ENCODE peak calls at places on chromosome 15, in five cellular contexts. X, O, Q, C and Z are unnamed samples.

GRCh38 chr15:38844683-38845195 is 280.1 kb upstream of the RASGRP1 start:
- DNase-seq in X (no peak), O (no peak), Q (no peak), C (no peak), Z (no peak)

GRCh38 chr15:60442763-60443162 is 36.2 kb downstream of the ICE2 start:
- DNase-seq in X (no peak), O (no peak), Q (no peak), C (no peak), Z (no peak)

GRCh38 chr15:31325432-31325975 is 1.1 kb upstream of the KLF13 start:
- DNase-seq in X (peak), O (peak), Q (peak), C (peak), Z (peak)

GRCh38 chr15:75043509-75044257 is 20.3 kb downstream of the PPCDC start:
- DNase-seq in X (peak), O (peak), Q (peak), C (peak), Z (peak)

GRCh38 chr15:47505712-47506542 is 211.4 kb upstream of the SEMA6D start:
- DNase-seq in X (no peak), O (no peak), Q (no peak), C (peak), Z (no peak)

GRCh38 chr15:72227720-72228119 is 3.3 kb downstream of the PKM start:
- DNase-seq in X (no peak), O (no peak), Q (no peak), C (no peak), Z (no peak)

GRCh38 chr15:72599855-72600464 is 54.5 kb upstream of the GOLGA6B start:
- DNase-seq in X (peak), O (no peak), Q (no peak), C (no peak), Z (no peak)

GRCh38 chr15:82113116-82113715 is 67.4 kb upstream of the MEX3B start:
- DNase-seq in X (no peak), O (no peak), Q (no peak), C (no peak), Z (no peak)

GRCh38 chr15:25051399-25052154 is 96.8 kb downstream of the SNRPN start:
- DNase-seq in X (no peak), O (no peak), Q (no peak), C (peak), Z (no peak)

GRCh38 chr15:48634934-48635333 is 10.6 kb downstream of the FBN1 start:
- DNase-seq in X (no peak), O (no peak), Q (no peak), C (no peak), Z (no peak)

GRCh38 chr15:81296218-81296617 is 27.7 kb downstream of the STARD5 start:
- DNase-seq in X (no peak), O (no peak), Q (peak), C (no peak), Z (no peak)

GRCh38 chr15:34241376-34242350 is 16.8 kb downstream of the EMC4 start:
- DNase-seq in X (peak), O (no peak), Q (peak), C (no peak), Z (no peak)

GRCh38 chr15:91589360-91589759 is 264.1 kb upstream of the SLCO3A1 start:
- DNase-seq in X (no peak), O (no peak), Q (no peak), C (no peak), Z (no peak)

GRCh38 chr15:45796433-45796832 is 161.6 kb downstream of the SQOR start:
- DNase-seq in X (no peak), O (no peak), Q (peak), C (no peak), Z (no peak)

GRCh38 chr15:64697911-64698369 is 77.4 kb downstream of the RBPMS2 start:
- DNase-seq in X (no peak), O (no peak), Q (no peak), C (no peak), Z (no peak)

GRCh38 chr15:23074684-23075083 is 35.3 kb upstream of the TUBGCP5 start:
- DNase-seq in X (no peak), O (no peak), Q (no peak), C (no peak), Z (no peak)

GRCh38 chr15:29859981-29860745 is 37.9 kb upstream of the TJP1 start:
- DNase-seq in X (no peak), O (no peak), Q (no peak), C (no peak), Z (no peak)

GRCh38 chr15:67178569-67179210 is 75.8 kb downstream of the AAGAB start:
- DNase-seq in X (peak), O (no peak), Q (no peak), C (no peak), Z (peak)

GRCh38 chr15:42457445-42458442 is 33.2 kb downstream of the ZNF106 start:
- DNase-seq in X (no peak), O (peak), Q (peak), C (peak), Z (peak)

GRCh38 chr15:75030023-75030413 is 6.6 kb downstream of the PPCDC start:
- DNase-seq in X (no peak), O (peak), Q (no peak), C (no peak), Z (no peak)

GRCh38 chr15:37682304-37682703 is 252.1 kb upstream of the TMCO5A start:
- DNase-seq in X (no peak), O (no peak), Q (no peak), C (no peak), Z (no peak)

GRCh38 chr15:58119016-58119415 is 19.2 kb upstream of the AQP9 start:
- DNase-seq in X (no peak), O (no peak), Q (no peak), C (no peak), Z (no peak)

GRCh38 chr15:42081463-42081830 is 12.9 kb downstream of the PLA2G4D start:
- DNase-seq in X (no peak), O (no peak), Q (peak), C (no peak), Z (no peak)

GRCh38 chr15:62782100-62782791 is 260.3 kb upstream of the TPM1 start:
- DNase-seq in X (peak), O (peak), Q (peak), C (no peak), Z (no peak)

GRCh38 chr15:35741395-35741794 is 195.4 kb upstream of the DPH6 start:
- DNase-seq in X (no peak), O (no peak), Q (no peak), C (no peak), Z (no peak)

GRCh38 chr15:89138999-89139612 is 50.9 kb downstream of the ABHD2 start:
- DNase-seq in X (no peak), O (no peak), Q (no peak), C (no peak), Z (no peak)

GRCh38 chr15:62287066-62287857 is 122.2 kb upstream of the C2CD4B start:
- DNase-seq in X (no peak), O (no peak), Q (no peak), C (no peak), Z (no peak)

GRCh38 chr15:95883064-95883463 is 447.4 kb upstream of the NR2F2 start:
- DNase-seq in X (no peak), O (no peak), Q (no peak), C (no peak), Z (no peak)

GRCh38 chr15:63060699-63061098 is 18.2 kb downstream of the TPM1 start:
- DNase-seq in X (no peak), O (no peak), Q (no peak), C (no peak), Z (no peak)

GRCh38 chr15:33028495-33028894 is 166.0 kb downstream of the FMN1 start:
- DNase-seq in X (no peak), O (no peak), Q (no peak), C (no peak), Z (no peak)

GRCh38 chr15:73809728-73810501 is 56.8 kb upstream of the INSYN1 start:
- DNase-seq in X (no peak), O (no peak), Q (no peak), C (no peak), Z (no peak)

GRCh38 chr15:76401285-76401684 is 64.7 kb downstream of the ISL2 start:
- DNase-seq in X (no peak), O (no peak), Q (no peak), C (no peak), Z (no peak)

GRCh38 chr15:73850228-73850627 is 23.1 kb upstream of the TBC1D21 start:
- DNase-seq in X (no peak), O (no peak), Q (no peak), C (no peak), Z (no peak)

GRCh38 chr15:36844453-36845094 is 255.8 kb downstream of the MEIS2 start:
- DNase-seq in X (no peak), O (no peak), Q (no peak), C (no peak), Z (no peak)

GRCh38 chr15:70339551-70340517 is 242.1 kb upstream of the TLE3 start:
- DNase-seq in X (no peak), O (no peak), Q (no peak), C (peak), Z (no peak)

GRCh38 chr15:71362987-71363968 is 248.0 kb downstream of the THSD4 start:
- DNase-seq in X (no peak), O (no peak), Q (no peak), C (no peak), Z (no peak)

GRCh38 chr15:63461230-63461629 is 43.2 kb upstream of the USP3 start:
- DNase-seq in X (no peak), O (no peak), Q (no peak), C (no peak), Z (no peak)

GRCh38 chr15:39922450-39923092 is 2.5 kb upstream of the GPR176 start:
- DNase-seq in X (no peak), O (no peak), Q (no peak), C (no peak), Z (no peak)
- TF ChIP-seq CTCF in X (no peak), O (no peak), Q (no peak), C (no peak), Z (no peak)

GRCh38 chr15:99114511-99115299 is 9.8 kb downstream of the SYNM start:
- DNase-seq in X (no peak), O (no peak), Q (no peak), C (no peak), Z (no peak)
- TF ChIP-seq EP300 in X (no peak), O (no peak), Q (peak), C (peak), Z (peak)

GRCh38 chr15:40936234-40936708 is 7.1 kb downstream of the DLL4 start:
- DNase-seq in X (no peak), O (no peak), Q (no peak), C (no peak), Z (no peak)

GRCh38 chr15:40939909-40940801 is 11.0 kb downstream of the DLL4 start:
- DNase-seq in X (no peak), O (no peak), Q (no peak), C (no peak), Z (no peak)

GRCh38 chr15:40936709-40937666 is 7.8 kb downstream of the DLL4 start:
- DNase-seq in X (no peak), O (no peak), Q (no peak), C (no peak), Z (no peak)

GRCh38 chr15:40938530-40938870 is 9.4 kb downstream of the DLL4 start:
- DNase-seq in X (no peak), O (no peak), Q (no peak), C (no peak), Z (no peak)

DNA sequence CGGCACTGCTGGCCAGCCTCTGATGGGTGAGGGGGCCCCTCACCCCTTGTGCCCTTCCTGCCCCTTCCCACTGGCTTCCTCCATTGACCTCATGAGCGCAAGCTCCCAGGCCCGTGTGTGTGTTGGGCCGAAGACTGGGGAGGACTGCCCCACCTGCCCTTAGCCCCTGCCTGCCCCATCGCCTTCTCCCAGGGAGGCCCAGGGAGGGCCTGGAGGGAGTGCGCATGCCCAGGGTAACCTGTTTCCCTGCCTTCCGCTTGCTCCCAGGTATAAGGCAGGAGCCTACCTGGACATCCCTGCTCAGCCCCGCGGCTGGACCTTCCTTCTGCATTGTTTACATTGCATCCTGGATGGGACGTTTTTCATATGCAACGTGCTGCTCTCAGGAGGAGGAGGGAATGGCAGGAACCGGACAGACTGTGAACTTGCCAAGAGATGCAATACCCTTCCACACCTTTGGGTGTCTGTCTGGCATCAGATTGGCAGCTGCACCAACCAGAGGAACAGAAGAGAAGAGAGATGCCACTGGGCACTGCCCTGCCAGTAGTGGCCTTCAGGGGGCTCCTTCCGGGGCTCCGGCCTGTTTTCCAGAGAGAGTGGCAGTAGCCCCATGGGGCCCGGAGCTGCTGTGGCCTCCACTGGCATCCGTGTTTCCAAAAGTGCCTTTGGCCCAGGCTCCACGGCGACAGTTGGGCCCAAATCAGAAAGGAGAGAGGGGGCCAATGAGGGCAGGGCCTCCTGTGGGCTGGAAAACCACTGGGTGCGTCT is 8.8 kb downstream of the DLL4 start:
- DNase-seq in X (no peak), O (no peak), Q (peak), C (no peak), Z (no peak)
- TF ChIP-seq CTCF in X (peak), O (no peak), Q (peak), C (no peak), Z (peak)

DNA sequence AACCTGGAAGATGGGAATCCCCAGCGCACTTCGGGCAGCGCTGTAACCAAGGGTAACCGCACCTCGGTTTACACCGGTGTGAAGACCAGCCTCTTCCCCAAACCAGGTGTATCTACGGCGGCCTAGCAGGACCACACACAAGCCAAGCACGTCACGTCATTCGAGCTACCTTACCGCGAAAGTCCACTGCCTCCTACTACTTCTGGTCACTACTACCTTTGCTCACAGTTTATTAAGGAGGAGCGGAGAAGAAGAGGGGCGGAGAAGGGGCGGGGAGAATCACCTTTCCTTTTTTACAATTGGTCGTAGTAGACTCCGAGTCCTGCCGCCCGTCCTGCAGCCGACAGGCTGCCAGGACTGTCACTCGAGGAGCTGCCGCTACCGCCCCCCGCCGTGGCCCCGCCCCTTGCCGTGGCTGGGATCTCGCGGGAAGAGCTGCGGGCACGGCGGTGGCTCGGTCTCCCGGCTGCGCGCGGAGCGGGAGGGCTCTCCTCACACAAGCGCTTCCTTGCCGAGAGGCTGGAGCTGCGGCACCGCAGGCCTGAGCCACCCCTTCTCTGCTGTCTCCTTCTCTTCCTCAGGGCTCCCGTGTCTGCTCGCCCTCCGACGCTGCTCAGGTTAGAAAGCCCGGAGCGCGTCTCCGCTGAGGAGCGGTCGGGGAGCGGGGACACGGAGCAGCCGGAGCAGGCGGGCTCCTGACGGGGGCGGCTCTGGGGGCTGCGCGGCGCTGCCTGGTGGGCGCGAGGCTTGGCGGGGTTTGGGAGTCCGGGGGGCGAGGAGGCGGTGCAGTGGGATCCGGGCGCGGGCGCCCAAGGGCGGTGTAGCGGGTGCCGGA is at the start of gene GLCE:
- DNase-seq in X (peak), O (peak), Q (peak), C (peak), Z (peak)
- TF ChIP-seq EP300 in X (no peak), O (no peak), Q (no peak), C (no peak), Z (no peak)

GRCh38 chr15:99486371-99487336 is 79.1 kb upstream of the MEF2A start:
- DNase-seq in X (no peak), O (peak), Q (peak), C (no peak), Z (peak)
- TF ChIP-seq CTCF in X (no peak), O (no peak), Q (no peak), C (no peak), Z (no peak)

GRCh38 chr15:26200427-26200826 is 337.3 kb upstream of the ATP10A start:
- DNase-seq in X (no peak), O (no peak), Q (no peak), C (peak), Z (no peak)
- TF ChIP-seq EP300 in X (no peak), O (no peak), Q (no peak), C (no peak), Z (no peak)